ENCODE peak calls at places on chromosomes 2 and 18, in seven cellular contexts. W is GM13977, J is T-helper 1 cell, F is left lung, B is NCI-H748 treated with DMSO at 0.1 percent for 48 hours, R is upper lobe of right lung, H is C1 segment of cervical spinal cord. Y is an unnamed sample.

GRCh38 chr2:223947711-223948205 is 2.6 kb upstream of the WDFY1 start:
- DNase-seq in R (no peak), B (no peak), J (no peak), F (no peak), W (no peak), H (no peak), Y (no peak)

GRCh38 chr2:46800625-46801024 is 115.0 kb downstream of the MCFD2 start:
- DNase-seq in R (no peak), W (no peak), F (no peak), B (no peak), H (no peak), J (no peak), Y (no peak)

GRCh38 chr2:69601179-69601612 is 42.3 kb downstream of the AAK1 start:
- DNase-seq in F (no peak), W (no peak), B (no peak), J (peak), H (no peak), R (no peak), Y (no peak)

GRCh38 chr2:204695506-204695905 is 150.2 kb downstream of the PARD3B start:
- DNase-seq in W (no peak), H (no peak), F (no peak), J (no peak), R (no peak), B (no peak), Y (no peak)

GRCh38 chr18:77108001-77108692 is 24.4 kb downstream of the MBP start:
- DNase-seq in J (no peak), W (no peak), B (no peak), H (no peak), F (peak), R (no peak), Y (peak)

GRCh38 chr2:125711081-125711480 is 944.9 kb upstream of the GYPC start:
- DNase-seq in R (no peak), W (no peak), H (no peak), J (no peak), B (no peak), F (no peak), Y (no peak)

GRCh38 chr2:208373460-208374089 is 33.0 kb upstream of the PTH2R start:
- DNase-seq in R (no peak), F (no peak), B (peak), J (no peak), W (peak), H (no peak), Y (peak)

GRCh38 chr2:23496456-23496855 is 111.5 kb downstream of the KLHL29 start:
- DNase-seq in B (no peak), W (no peak), H (no peak), F (peak), R (no peak), J (no peak), Y (no peak)

GRCh38 chr2:155391613-155392012 is 693.1 kb downstream of the KCNJ3 start:
- DNase-seq in B (no peak), F (no peak), R (no peak), H (no peak), W (no peak), J (no peak), Y (no peak)

GRCh38 chr2:43103093-43103404 is 123.4 kb downstream of the ZFP36L2 start:
- DNase-seq in F (no peak), W (no peak), B (no peak), R (no peak), J (no peak), H (no peak), Y (no peak)

GRCh38 chr2:131543385-131543891 is 15.8 kb downstream of the CCDC74A start:
- DNase-seq in R (no peak), F (no peak), B (no peak), W (no peak), H (no peak), J (no peak), Y (no peak)

GRCh38 chr2:218186355-218186766 is 19.6 kb upstream of the CXCR1 start:
- DNase-seq in R (peak), B (peak), J (peak), F (peak), H (no peak), W (peak), Y (peak)

GRCh38 chr18:56245856-56246575 is 392.4 kb downstream of the TXNL1 start:
- DNase-seq in F (no peak), H (no peak), W (no peak), J (no peak), R (no peak), B (no peak), Y (peak)

GRCh38 chr2:239316562-239317465 is 84.0 kb downstream of the HDAC4 start:
- DNase-seq in F (peak), J (no peak), R (no peak), H (no peak), W (no peak), B (no peak), Y (no peak)

GRCh38 chr2:57550912-57551311 is 495.7 kb upstream of the VRK2 start:
- DNase-seq in W (no peak), R (no peak), B (no peak), F (no peak), H (no peak), J (no peak), Y (no peak)

GRCh38 chr2:69309336-69310048 is 77.5 kb downstream of the GFPT1 start:
- DNase-seq in W (no peak), F (peak), H (no peak), R (no peak), J (no peak), B (peak), Y (peak)

GRCh38 chr2:26510344-26510973 is 32.5 kb upstream of the OTOF start:
- DNase-seq in J (no peak), R (no peak), B (no peak), H (no peak), W (no peak), F (no peak), Y (no peak)

GRCh38 chr2:213238753-213239591 is 45.3 kb upstream of the SPAG16 start:
- DNase-seq in B (no peak), W (no peak), J (no peak), R (no peak), F (no peak), H (no peak), Y (peak)

GRCh38 chr2:140639628-140640027 is 1491.2 kb downstream of the LRP1B start:
- DNase-seq in B (no peak), W (peak), R (no peak), J (no peak), F (no peak), H (no peak), Y (peak)

GRCh38 chr2:236745420-236746210 is 176.0 kb downstream of the ACKR3 start:
- DNase-seq in J (no peak), R (no peak), W (no peak), F (no peak), B (no peak), H (no peak), Y (no peak)

GRCh38 chr2:58089081-58089480 is 42.5 kb downstream of the VRK2 start:
- DNase-seq in J (no peak), B (no peak), H (no peak), F (no peak), W (no peak), R (no peak), Y (no peak)

GRCh38 chr2:54772110-54772509 is 48.6 kb downstream of the EML6 start:
- DNase-seq in B (no peak), F (no peak), H (no peak), J (no peak), R (no peak), W (no peak), Y (no peak)

GRCh38 chr2:148643998-148644884 is at the start of gene EPC2:
- DNase-seq in B (peak), F (peak), W (peak), R (peak), H (peak), J (peak), Y (peak)

GRCh38 chr2:222076978-222077690 is 221.7 kb downstream of the PAX3 start:
- DNase-seq in W (no peak), H (no peak), R (no peak), B (no peak), J (no peak), F (no peak), Y (no peak)

GRCh38 chr2:28333606-28334526 is 58.8 kb upstream of the FOSL2 start:
- DNase-seq in H (no peak), R (peak), J (no peak), W (no peak), F (no peak), B (no peak), Y (no peak)

GRCh38 chr2:45131587-45131986 is 122.3 kb upstream of the SIX2 start:
- DNase-seq in B (no peak), F (no peak), H (no peak), R (no peak), J (no peak), W (no peak), Y (no peak)

GRCh38 chr18:9762561-9762960 is 54.5 kb downstream of the RAB31 start:
- DNase-seq in J (no peak), W (no peak), F (peak), R (no peak), H (no peak), B (no peak), Y (no peak)

GRCh38 chr18:499351-500229 is 911 bp downstream of the COLEC12 start:
- DNase-seq in F (peak), W (no peak), H (peak), J (no peak), B (peak), R (peak), Y (no peak)

GRCh38 chr2:134917958-134918517 is 584 bp upstream of the CCNT2 start:
- DNase-seq in W (peak), H (no peak), R (no peak), F (no peak), J (peak), B (peak), Y (peak)

GRCh38 chr2:217829420-217829819 is 173.4 kb downstream of the TNS1 start:
- DNase-seq in W (no peak), J (no peak), F (no peak), H (no peak), B (no peak), R (no peak), Y (no peak)